ENCODE peak calls at places on chromosomes 7 and 10, in ten cellular contexts. One of them, this sample, is unnamed.

GRCh38 chr10:116716381-116716780 is 26.0 kb downstream of the HSPA12A start:
- DNase-seq in CD8-positive, alpha-beta memory T cell: no peak
- DNase-seq in H7: no peak
- DNase-seq in fibroblast of pulmonary artery: no peak
- DNase-seq in GM23248: peak
- DNase-seq in fibroblast of the aortic adventitia: no peak
- DNase-seq in AG04450: no peak
- DNase-seq in A549: no peak
- DNase-seq in astrocyte of the spinal cord: no peak
- DNase-seq in AG04449: no peak
- DNase-seq in this sample: no peak

GRCh38 chr10:132611986-132612385 is 74.4 kb downstream of the INPP5A start:
- DNase-seq in astrocyte of the spinal cord: no peak
- DNase-seq in GM23248: no peak
- DNase-seq in fibroblast of pulmonary artery: no peak
- DNase-seq in A549: no peak
- DNase-seq in H7: peak
- DNase-seq in AG04449: no peak
- DNase-seq in CD8-positive, alpha-beta memory T cell: peak
- DNase-seq in AG04450: no peak
- DNase-seq in fibroblast of the aortic adventitia: no peak
- DNase-seq in this sample: no peak

GRCh38 chr7:44046321-44047061 is 2.0 kb downstream of the DBNL start:
- DNase-seq in fibroblast of the aortic adventitia: no peak
- DNase-seq in A549: no peak
- DNase-seq in astrocyte of the spinal cord: no peak
- DNase-seq in CD8-positive, alpha-beta memory T cell: peak
- DNase-seq in fibroblast of pulmonary artery: no peak
- DNase-seq in AG04450: no peak
- DNase-seq in AG04449: no peak
- DNase-seq in H7: no peak
- DNase-seq in GM23248: no peak
- DNase-seq in this sample: no peak

GRCh38 chr7:50792342-50793114 is 9.8 kb upstream of the GRB10 start:
- DNase-seq in GM23248: peak
- DNase-seq in fibroblast of the aortic adventitia: peak
- DNase-seq in H7: peak
- DNase-seq in CD8-positive, alpha-beta memory T cell: no peak
- DNase-seq in A549: peak
- DNase-seq in AG04450: no peak
- DNase-seq in fibroblast of pulmonary artery: peak
- DNase-seq in astrocyte of the spinal cord: peak
- DNase-seq in AG04449: no peak
- DNase-seq in this sample: peak

GRCh38 chr7:17444673-17445072 is 146.2 kb downstream of the AHR start:
- DNase-seq in GM23248: peak
- DNase-seq in fibroblast of pulmonary artery: peak
- DNase-seq in astrocyte of the spinal cord: peak
- DNase-seq in AG04449: no peak
- DNase-seq in fibroblast of the aortic adventitia: peak
- DNase-seq in H7: no peak
- DNase-seq in A549: peak
- DNase-seq in CD8-positive, alpha-beta memory T cell: no peak
- DNase-seq in AG04450: no peak
- DNase-seq in this sample: no peak

GRCh38 chr10:24465124-24465874 is 256.4 kb downstream of the KIAA1217 start:
- DNase-seq in fibroblast of pulmonary artery: peak
- DNase-seq in A549: no peak
- DNase-seq in AG04449: peak
- DNase-seq in GM23248: peak
- DNase-seq in fibroblast of the aortic adventitia: peak
- DNase-seq in astrocyte of the spinal cord: peak
- DNase-seq in H7: no peak
- DNase-seq in AG04450: no peak
- DNase-seq in CD8-positive, alpha-beta memory T cell: no peak
- DNase-seq in this sample: no peak

GRCh38 chr7:134836447-134836846 is 57.0 kb downstream of the CALD1 start:
- DNase-seq in fibroblast of the aortic adventitia: peak
- DNase-seq in GM23248: no peak
- DNase-seq in AG04450: no peak
- DNase-seq in A549: no peak
- DNase-seq in H7: no peak
- DNase-seq in CD8-positive, alpha-beta memory T cell: no peak
- DNase-seq in fibroblast of pulmonary artery: peak
- DNase-seq in astrocyte of the spinal cord: peak
- DNase-seq in AG04449: no peak
- DNase-seq in this sample: no peak

GRCh38 chr10:76563286-76563685 is 1074.3 kb downstream of the KCNMA1 start:
- DNase-seq in H7: no peak
- DNase-seq in AG04450: no peak
- DNase-seq in astrocyte of the spinal cord: no peak
- DNase-seq in CD8-positive, alpha-beta memory T cell: no peak
- DNase-seq in AG04449: no peak
- DNase-seq in A549: no peak
- DNase-seq in fibroblast of the aortic adventitia: no peak
- DNase-seq in GM23248: no peak
- DNase-seq in fibroblast of pulmonary artery: no peak
- DNase-seq in this sample: no peak

GRCh38 chr7:155207335-155208002 is 90.2 kb upstream of the INSIG1 start:
- DNase-seq in H7: no peak
- DNase-seq in AG04450: no peak
- DNase-seq in astrocyte of the spinal cord: no peak
- DNase-seq in fibroblast of pulmonary artery: no peak
- DNase-seq in A549: no peak
- DNase-seq in CD8-positive, alpha-beta memory T cell: no peak
- DNase-seq in GM23248: no peak
- DNase-seq in fibroblast of the aortic adventitia: no peak
- DNase-seq in AG04449: no peak
- DNase-seq in this sample: no peak

GRCh38 chr7:155205368-155206285 is 92.1 kb upstream of the INSIG1 start:
- DNase-seq in AG04449: peak
- DNase-seq in GM23248: peak
- DNase-seq in A549: peak
- DNase-seq in fibroblast of the aortic adventitia: peak
- DNase-seq in fibroblast of pulmonary artery: peak
- DNase-seq in AG04450: peak
- DNase-seq in CD8-positive, alpha-beta memory T cell: peak
- DNase-seq in astrocyte of the spinal cord: peak
- DNase-seq in H7: peak
- DNase-seq in this sample: peak

GRCh38 chr7:155203882-155204691 is 93.6 kb upstream of the INSIG1 start:
- DNase-seq in fibroblast of the aortic adventitia: no peak
- DNase-seq in H7: peak
- DNase-seq in CD8-positive, alpha-beta memory T cell: no peak
- DNase-seq in fibroblast of pulmonary artery: no peak
- DNase-seq in AG04450: no peak
- DNase-seq in A549: no peak
- DNase-seq in AG04449: no peak
- DNase-seq in GM23248: no peak
- DNase-seq in astrocyte of the spinal cord: no peak
- DNase-seq in this sample: no peak

GRCh38 chr7:155204744-155205367 is 92.8 kb upstream of the INSIG1 start:
- DNase-seq in astrocyte of the spinal cord: no peak
- DNase-seq in fibroblast of the aortic adventitia: no peak
- DNase-seq in fibroblast of pulmonary artery: no peak
- DNase-seq in CD8-positive, alpha-beta memory T cell: no peak
- DNase-seq in A549: no peak
- DNase-seq in GM23248: no peak
- DNase-seq in AG04450: no peak
- DNase-seq in H7: peak
- DNase-seq in AG04449: no peak
- DNase-seq in this sample: no peak

DNA sequence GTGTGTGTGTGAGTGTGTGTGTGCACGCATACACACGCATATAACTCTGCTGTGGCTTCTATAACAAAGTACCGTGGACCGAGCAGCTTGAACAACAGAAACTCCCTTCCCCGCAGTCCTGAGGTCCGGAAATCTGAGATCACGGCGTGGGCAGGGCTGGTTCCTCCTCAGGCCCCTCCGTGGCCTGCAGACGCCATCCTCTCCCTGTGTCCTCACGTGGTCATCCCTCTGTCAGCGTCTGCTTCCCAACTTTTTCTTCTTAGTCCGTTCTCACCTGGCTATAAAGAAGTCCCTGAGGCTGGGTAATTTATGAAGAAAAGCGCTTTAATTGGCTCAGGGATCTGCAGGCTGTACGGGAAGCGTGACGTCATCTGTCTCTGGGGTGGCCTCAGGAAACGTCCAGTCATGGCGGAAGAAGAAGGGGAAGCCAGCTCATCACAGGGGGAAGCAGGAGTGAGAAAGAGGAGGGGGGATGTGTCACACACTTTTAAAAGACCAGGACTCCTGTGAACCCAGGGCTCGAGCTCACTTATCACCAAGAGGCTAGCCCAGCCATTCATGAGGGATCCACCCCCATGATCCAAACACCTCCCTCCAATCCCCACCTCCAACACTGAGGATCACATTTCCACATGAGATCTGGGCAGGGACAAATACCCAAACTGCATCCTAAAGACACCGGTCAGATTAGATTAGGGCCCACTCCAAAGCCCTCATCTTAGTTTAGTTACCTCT is 91.2 kb upstream of the INSIG1 start:
- DNase-seq in AG04450: peak
- DNase-seq in GM23248: peak
- DNase-seq in CD8-positive, alpha-beta memory T cell: peak
- DNase-seq in A549: no peak
- DNase-seq in fibroblast of pulmonary artery: peak
- DNase-seq in astrocyte of the spinal cord: peak
- DNase-seq in H7: peak
- DNase-seq in fibroblast of the aortic adventitia: peak
- DNase-seq in AG04449: peak
- DNase-seq in this sample: peak
- H3K4me3 ChIP-seq in AG04450: no peak
- H3K4me3 ChIP-seq in GM23248: peak
- H3K4me3 ChIP-seq in CD8-positive, alpha-beta memory T cell: peak
- H3K4me3 ChIP-seq in A549: no peak
- H3K4me3 ChIP-seq in fibroblast of pulmonary artery: peak
- H3K4me3 ChIP-seq in astrocyte of the spinal cord: no peak
- H3K4me3 ChIP-seq in H7: no peak
- H3K4me3 ChIP-seq in fibroblast of the aortic adventitia: peak
- H3K4me3 ChIP-seq in AG04449: peak
- H3K4me3 ChIP-seq in this sample: no peak

GRCh38 chr10:3780056-3780765 is 4.8 kb downstream of the KLF6 start:
- DNase-seq in astrocyte of the spinal cord: peak
- DNase-seq in AG04449: no peak
- DNase-seq in GM23248: peak
- DNase-seq in CD8-positive, alpha-beta memory T cell: peak
- DNase-seq in fibroblast of pulmonary artery: peak
- DNase-seq in AG04450: no peak
- DNase-seq in A549: no peak
- DNase-seq in fibroblast of the aortic adventitia: peak
- DNase-seq in H7: no peak
- DNase-seq in this sample: no peak
- H3K4me3 ChIP-seq in astrocyte of the spinal cord: peak
- H3K4me3 ChIP-seq in AG04449: peak
- H3K4me3 ChIP-seq in GM23248: peak
- H3K4me3 ChIP-seq in CD8-positive, alpha-beta memory T cell: peak
- H3K4me3 ChIP-seq in fibroblast of pulmonary artery: peak
- H3K4me3 ChIP-seq in AG04450: peak
- H3K4me3 ChIP-seq in A549: peak
- H3K4me3 ChIP-seq in fibroblast of the aortic adventitia: peak
- H3K4me3 ChIP-seq in H7: no peak
- H3K4me3 ChIP-seq in this sample: peak

GRCh38 chr7:100544949-100545635 is 6.1 kb downstream of the AGFG2 start:
- DNase-seq in CD8-positive, alpha-beta memory T cell: no peak
- DNase-seq in H7: no peak
- DNase-seq in AG04450: no peak
- DNase-seq in fibroblast of the aortic adventitia: peak
- DNase-seq in A549: no peak
- DNase-seq in fibroblast of pulmonary artery: peak
- DNase-seq in astrocyte of the spinal cord: no peak
- DNase-seq in AG04449: no peak
- DNase-seq in GM23248: peak
- DNase-seq in this sample: no peak

GRCh38 chr7:100544386-100544785 is 5.4 kb downstream of the AGFG2 start:
- DNase-seq in CD8-positive, alpha-beta memory T cell: no peak
- DNase-seq in AG04450: no peak
- DNase-seq in fibroblast of the aortic adventitia: no peak
- DNase-seq in AG04449: no peak
- DNase-seq in H7: no peak
- DNase-seq in fibroblast of pulmonary artery: no peak
- DNase-seq in A549: no peak
- DNase-seq in GM23248: no peak
- DNase-seq in astrocyte of the spinal cord: no peak
- DNase-seq in this sample: no peak

GRCh38 chr7:100545636-100546128 is 6.7 kb downstream of the AGFG2 start:
- DNase-seq in AG04450: peak
- DNase-seq in fibroblast of pulmonary artery: peak
- DNase-seq in astrocyte of the spinal cord: peak
- DNase-seq in GM23248: peak
- DNase-seq in AG04449: peak
- DNase-seq in CD8-positive, alpha-beta memory T cell: peak
- DNase-seq in H7: peak
- DNase-seq in A549: peak
- DNase-seq in fibroblast of the aortic adventitia: peak
- DNase-seq in this sample: no peak

GRCh38 chr7:100546129-100546867 is 7.3 kb downstream of the AGFG2 start:
- DNase-seq in AG04450: no peak
- DNase-seq in A549: peak
- DNase-seq in GM23248: no peak
- DNase-seq in fibroblast of pulmonary artery: no peak
- DNase-seq in CD8-positive, alpha-beta memory T cell: peak
- DNase-seq in H7: no peak
- DNase-seq in fibroblast of the aortic adventitia: no peak
- DNase-seq in AG04449: no peak
- DNase-seq in astrocyte of the spinal cord: no peak
- DNase-seq in this sample: no peak

DNA sequence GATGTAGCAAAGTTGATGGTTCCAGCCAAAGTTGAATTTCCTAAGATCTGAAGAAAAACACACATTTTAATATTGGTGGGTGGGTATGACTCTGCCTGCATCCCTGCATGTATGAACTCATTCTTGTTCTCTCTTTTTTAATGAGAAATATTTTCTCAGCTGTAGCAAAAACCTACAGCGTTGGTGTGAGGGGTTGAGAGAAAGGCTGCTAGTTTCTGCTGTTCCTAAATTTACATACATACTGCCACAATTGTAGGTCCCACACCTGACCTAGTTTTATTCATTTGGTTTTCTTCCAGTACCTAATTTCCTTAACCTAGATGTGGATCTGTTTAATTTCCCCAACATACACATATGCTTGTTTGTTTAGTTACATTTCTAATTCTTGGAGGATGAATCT is 4.6 kb downstream of the AGFG2 start:
- DNase-seq in fibroblast of pulmonary artery: no peak
- DNase-seq in GM23248: no peak
- DNase-seq in A549: no peak
- DNase-seq in CD8-positive, alpha-beta memory T cell: no peak
- DNase-seq in astrocyte of the spinal cord: no peak
- DNase-seq in H7: no peak
- DNase-seq in AG04449: no peak
- DNase-seq in AG04450: no peak
- DNase-seq in fibroblast of the aortic adventitia: no peak
- DNase-seq in this sample: no peak
- H3K4me3 ChIP-seq in fibroblast of pulmonary artery: no peak
- H3K4me3 ChIP-seq in GM23248: no peak
- H3K4me3 ChIP-seq in A549: no peak
- H3K4me3 ChIP-seq in CD8-positive, alpha-beta memory T cell: no peak
- H3K4me3 ChIP-seq in astrocyte of the spinal cord: no peak
- H3K4me3 ChIP-seq in H7: no peak
- H3K4me3 ChIP-seq in AG04449: no peak
- H3K4me3 ChIP-seq in AG04450: no peak
- H3K4me3 ChIP-seq in fibroblast of the aortic adventitia: no peak
- H3K4me3 ChIP-seq in this sample: no peak

GRCh38 chr7:105693576-105693975 is 112.3 kb upstream of the EFCAB10 start:
- DNase-seq in fibroblast of pulmonary artery: no peak
- DNase-seq in A549: no peak
- DNase-seq in AG04450: no peak
- DNase-seq in astrocyte of the spinal cord: no peak
- DNase-seq in fibroblast of the aortic adventitia: no peak
- DNase-seq in CD8-positive, alpha-beta memory T cell: no peak
- DNase-seq in AG04449: no peak
- DNase-seq in H7: no peak
- DNase-seq in GM23248: no peak
- DNase-seq in this sample: no peak

GRCh38 chr7:105691029-105691691 is 109.9 kb upstream of the EFCAB10 start:
- DNase-seq in astrocyte of the spinal cord: peak
- DNase-seq in fibroblast of the aortic adventitia: peak
- DNase-seq in AG04449: no peak
- DNase-seq in AG04450: peak
- DNase-seq in fibroblast of pulmonary artery: peak
- DNase-seq in H7: no peak
- DNase-seq in A549: no peak
- DNase-seq in GM23248: peak
- DNase-seq in CD8-positive, alpha-beta memory T cell: peak
- DNase-seq in this sample: no peak

GRCh38 chr7:105690286-105690915 is 109.1 kb upstream of the EFCAB10 start:
- DNase-seq in H7: no peak
- DNase-seq in fibroblast of pulmonary artery: no peak
- DNase-seq in A549: no peak
- DNase-seq in AG04450: no peak
- DNase-seq in astrocyte of the spinal cord: no peak
- DNase-seq in CD8-positive, alpha-beta memory T cell: no peak
- DNase-seq in AG04449: no peak
- DNase-seq in fibroblast of the aortic adventitia: no peak
- DNase-seq in GM23248: no peak
- DNase-seq in this sample: no peak

GRCh38 chr7:105689093-105689819 is 108.0 kb upstream of the EFCAB10 start:
- DNase-seq in astrocyte of the spinal cord: no peak
- DNase-seq in CD8-positive, alpha-beta memory T cell: no peak
- DNase-seq in A549: no peak
- DNase-seq in H7: peak
- DNase-seq in GM23248: no peak
- DNase-seq in AG04450: no peak
- DNase-seq in fibroblast of the aortic adventitia: no peak
- DNase-seq in fibroblast of pulmonary artery: no peak
- DNase-seq in AG04449: no peak
- DNase-seq in this sample: no peak

GRCh38 chr7:105691692-105692564 is 110.6 kb upstream of the EFCAB10 start:
- DNase-seq in GM23248: peak
- DNase-seq in A549: no peak
- DNase-seq in fibroblast of pulmonary artery: peak
- DNase-seq in AG04450: peak
- DNase-seq in fibroblast of the aortic adventitia: peak
- DNase-seq in CD8-positive, alpha-beta memory T cell: peak
- DNase-seq in AG04449: no peak
- DNase-seq in astrocyte of the spinal cord: peak
- DNase-seq in H7: no peak
- DNase-seq in this sample: peak
- H3K4me3 ChIP-seq in GM23248: peak
- H3K4me3 ChIP-seq in A549: peak
- H3K4me3 ChIP-seq in fibroblast of pulmonary artery: peak
- H3K4me3 ChIP-seq in AG04450: peak
- H3K4me3 ChIP-seq in fibroblast of the aortic adventitia: peak
- H3K4me3 ChIP-seq in CD8-positive, alpha-beta memory T cell: peak
- H3K4me3 ChIP-seq in AG04449: peak
- H3K4me3 ChIP-seq in astrocyte of the spinal cord: peak
- H3K4me3 ChIP-seq in H7: peak
- H3K4me3 ChIP-seq in this sample: peak

This sample was measured in aorta.